ENCODE peak calls at places on chromosomes 6 and 20, in four cellular contexts. One of them, this sample, is unnamed.

GRCh38 chr20:329325-329695 is 4.0 kb downstream of the SOX12 start:
- ATAC-seq in natural killer cell: no peak
- ATAC-seq in activated B cell treated with CpG ODN at 0.5 μM for 24 hours: no peak
- ATAC-seq in heart left ventricle: no peak
- ATAC-seq in this sample: no peak

GRCh38 chr6:70547313-70547712 is 19.4 kb upstream of the SDHAF4 start:
- ATAC-seq in natural killer cell: no peak
- ATAC-seq in activated B cell treated with CpG ODN at 0.5 μM for 24 hours: no peak
- ATAC-seq in heart left ventricle: peak; percentile 81
- ATAC-seq in this sample: no peak

GRCh38 chr6:42279966-42280629 is 62.4 kb upstream of the MRPS10 start:
- ATAC-seq in natural killer cell: no peak
- ATAC-seq in activated B cell treated with CpG ODN at 0.5 μM for 24 hours: no peak
- ATAC-seq in heart left ventricle: peak; percentile 53
- ATAC-seq in this sample: no peak

GRCh38 chr6:5671162-5671561 is 335.6 kb downstream of the NRN1 start:
- ATAC-seq in natural killer cell: peak; percentile 59
- ATAC-seq in activated B cell treated with CpG ODN at 0.5 μM for 24 hours: peak; percentile 75
- ATAC-seq in heart left ventricle: peak; percentile 86
- ATAC-seq in this sample: peak; percentile 48

GRCh38 chr20:20665200-20665599 is 47.2 kb downstream of the RALGAPA2 start:
- ATAC-seq in natural killer cell: no peak
- ATAC-seq in activated B cell treated with CpG ODN at 0.5 μM for 24 hours: no peak
- ATAC-seq in heart left ventricle: no peak
- ATAC-seq in this sample: no peak

GRCh38 chr6:56518995-56519767 is 123.5 kb downstream of the DST start:
- ATAC-seq in natural killer cell: no peak
- ATAC-seq in activated B cell treated with CpG ODN at 0.5 μM for 24 hours: no peak
- ATAC-seq in heart left ventricle: no peak
- ATAC-seq in this sample: no peak

GRCh38 chr6:150352321-150353296 is 16.2 kb upstream of the IYD start:
- ATAC-seq in natural killer cell: no peak
- ATAC-seq in activated B cell treated with CpG ODN at 0.5 μM for 24 hours: no peak
- ATAC-seq in heart left ventricle: no peak
- ATAC-seq in this sample: no peak

GRCh38 chr6:44635486-44635885 is 248.0 kb downstream of the CDC5L start:
- ATAC-seq in natural killer cell: no peak
- ATAC-seq in activated B cell treated with CpG ODN at 0.5 μM for 24 hours: no peak
- ATAC-seq in heart left ventricle: no peak
- ATAC-seq in this sample: no peak

GRCh38 chr6:15364401-15365037 is 118.7 kb downstream of the JARID2 start:
- ATAC-seq in natural killer cell: no peak
- ATAC-seq in activated B cell treated with CpG ODN at 0.5 μM for 24 hours: no peak
- ATAC-seq in heart left ventricle: no peak
- ATAC-seq in this sample: no peak

GRCh38 chr6:13425971-13426931 is 61.1 kb downstream of the GFOD1 start:
- ATAC-seq in natural killer cell: peak; percentile 5
- ATAC-seq in activated B cell treated with CpG ODN at 0.5 μM for 24 hours: no peak
- ATAC-seq in heart left ventricle: peak; percentile 35
- ATAC-seq in this sample: no peak

GRCh38 chr20:58025233-58025632 is 203.2 kb downstream of the ANKRD60 start:
- ATAC-seq in natural killer cell: no peak
- ATAC-seq in activated B cell treated with CpG ODN at 0.5 μM for 24 hours: no peak
- ATAC-seq in heart left ventricle: peak; percentile 72
- ATAC-seq in this sample: no peak

GRCh38 chr20:63653974-63654680 is 903 bp upstream of the STMN3 start:
- ATAC-seq in natural killer cell: no peak
- ATAC-seq in activated B cell treated with CpG ODN at 0.5 μM for 24 hours: no peak
- ATAC-seq in heart left ventricle: no peak
- ATAC-seq in this sample: no peak

GRCh38 chr20:6053776-6054688 is at the start of gene LRRN4:
- ATAC-seq in natural killer cell: no peak
- ATAC-seq in activated B cell treated with CpG ODN at 0.5 μM for 24 hours: no peak
- ATAC-seq in heart left ventricle: peak; percentile 21
- ATAC-seq in this sample: no peak

GRCh38 chr6:135505648-135506047 is 8.1 kb upstream of the AHI1 start:
- ATAC-seq in natural killer cell: no peak
- ATAC-seq in activated B cell treated with CpG ODN at 0.5 μM for 24 hours: no peak
- ATAC-seq in heart left ventricle: no peak
- ATAC-seq in this sample: no peak

This sample was measured in gastroesophageal sphincter.